ENCODE peak calls at places on chromosomes 2 and 18, in five cellular contexts. One of them, this sample, is unnamed.

GRCh38 chr2:7825591-7826312 is 856.1 kb upstream of the ID2 start:
- DNase-seq in GM23338: no peak
- DNase-seq in hepatocyte: peak
- DNase-seq in neuronal stem cell: no peak
- DNase-seq in PC-9: no peak
- DNase-seq in this sample: no peak

GRCh38 chr2:217952409-217952808 is 50.4 kb downstream of the TNS1 start:
- DNase-seq in GM23338: no peak
- DNase-seq in hepatocyte: no peak
- DNase-seq in neuronal stem cell: no peak
- DNase-seq in PC-9: no peak
- DNase-seq in this sample: no peak

GRCh38 chr18:12863687-12864086 is 20.4 kb downstream of the PTPN2 start:
- DNase-seq in GM23338: no peak
- DNase-seq in hepatocyte: no peak
- DNase-seq in neuronal stem cell: no peak
- DNase-seq in PC-9: no peak
- DNase-seq in this sample: no peak

GRCh38 chr2:240999873-241000541 is 1.6 kb downstream of the SNED1 start:
- DNase-seq in GM23338: no peak
- DNase-seq in hepatocyte: no peak
- DNase-seq in neuronal stem cell: no peak
- DNase-seq in PC-9: no peak
- DNase-seq in this sample: no peak

GRCh38 chr2:200479617-200480292 is 30.1 kb downstream of the KCTD18 start:
- DNase-seq in GM23338: no peak
- DNase-seq in hepatocyte: no peak
- DNase-seq in neuronal stem cell: no peak
- DNase-seq in PC-9: peak
- DNase-seq in this sample: no peak

GRCh38 chr18:54222922-54223567 is 1.4 kb downstream of the MBD2 start:
- DNase-seq in GM23338: no peak
- DNase-seq in hepatocyte: peak
- DNase-seq in neuronal stem cell: no peak
- DNase-seq in PC-9: no peak
- DNase-seq in this sample: peak

GRCh38 chr2:205975082-205975949 is 110.7 kb downstream of the INO80D start:
- DNase-seq in GM23338: no peak
- DNase-seq in hepatocyte: peak
- DNase-seq in neuronal stem cell: no peak
- DNase-seq in PC-9: no peak
- DNase-seq in this sample: no peak

GRCh38 chr2:54577035-54577434 is 120.9 kb downstream of the SPTBN1 start:
- DNase-seq in GM23338: no peak
- DNase-seq in hepatocyte: peak
- DNase-seq in neuronal stem cell: no peak
- DNase-seq in PC-9: no peak
- DNase-seq in this sample: no peak

GRCh38 chr2:33099989-33100388 is 153.2 kb downstream of the LTBP1 start:
- DNase-seq in GM23338: no peak
- DNase-seq in hepatocyte: no peak
- DNase-seq in neuronal stem cell: no peak
- DNase-seq in PC-9: no peak
- DNase-seq in this sample: no peak

GRCh38 chr2:197273485-197273884 is 37.1 kb downstream of the ANKRD44 start:
- DNase-seq in GM23338: no peak
- DNase-seq in hepatocyte: no peak
- DNase-seq in neuronal stem cell: no peak
- DNase-seq in PC-9: no peak
- DNase-seq in this sample: no peak

GRCh38 chr18:26082475-26082874 is 7.9 kb downstream of the SS18 start:
- DNase-seq in GM23338: no peak
- DNase-seq in hepatocyte: no peak
- DNase-seq in neuronal stem cell: no peak
- DNase-seq in PC-9: no peak
- DNase-seq in this sample: no peak

GRCh38 chr2:23904692-23905091 is 22.2 kb downstream of the ATAD2B start:
- DNase-seq in GM23338: no peak
- DNase-seq in hepatocyte: no peak
- DNase-seq in neuronal stem cell: no peak
- DNase-seq in PC-9: no peak
- DNase-seq in this sample: no peak

GRCh38 chr2:39715095-39715494 is 49.4 kb downstream of the TMEM178A start:
- DNase-seq in GM23338: no peak
- DNase-seq in hepatocyte: no peak
- DNase-seq in neuronal stem cell: no peak
- DNase-seq in PC-9: no peak
- DNase-seq in this sample: no peak

GRCh38 chr18:48139427-48140347 is 209.2 kb upstream of the SMAD2 start:
- DNase-seq in GM23338: peak
- DNase-seq in hepatocyte: no peak
- DNase-seq in neuronal stem cell: no peak
- DNase-seq in PC-9: peak
- DNase-seq in this sample: no peak

GRCh38 chr2:217360781-217361485 is 501.1 kb upstream of the TNP1 start:
- DNase-seq in GM23338: no peak
- DNase-seq in hepatocyte: peak
- DNase-seq in neuronal stem cell: no peak
- DNase-seq in PC-9: peak
- DNase-seq in this sample: no peak

GRCh38 chr2:206797376-206797775 is 32.0 kb downstream of the FASTKD2 start:
- DNase-seq in GM23338: no peak
- DNase-seq in hepatocyte: no peak
- DNase-seq in neuronal stem cell: no peak
- DNase-seq in PC-9: no peak
- DNase-seq in this sample: no peak

GRCh38 chr2:170739507-170740046 is 24.4 kb downstream of the SP5 start:
- DNase-seq in GM23338: no peak
- DNase-seq in hepatocyte: no peak
- DNase-seq in neuronal stem cell: no peak
- DNase-seq in PC-9: no peak
- DNase-seq in this sample: no peak
- H2AFZ ChIP-seq in GM23338: no peak
- H2AFZ ChIP-seq in hepatocyte: no peak
- H2AFZ ChIP-seq in neuronal stem cell: no peak
- H2AFZ ChIP-seq in PC-9: no peak
- H2AFZ ChIP-seq in this sample: no peak

DNA sequence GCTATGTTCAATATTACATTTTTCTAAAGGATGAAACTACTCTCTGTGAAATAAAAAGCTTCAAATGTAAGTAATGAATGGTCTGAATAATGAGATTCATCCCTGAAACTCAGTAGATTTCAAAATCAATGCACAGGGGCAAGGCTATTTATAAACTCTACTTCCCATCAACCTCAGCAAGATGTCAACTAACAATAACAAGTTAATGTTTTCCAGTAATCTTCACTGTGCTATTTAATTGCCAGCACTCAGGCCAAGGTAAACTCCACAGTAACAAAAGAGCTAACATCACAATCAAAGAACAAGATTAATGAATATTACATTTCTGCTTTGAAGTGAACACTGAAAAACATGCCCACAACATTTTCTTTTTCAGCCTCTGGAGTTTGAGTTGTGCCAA is 144.3 kb upstream of the ZFP36L2 start:
- DNase-seq in GM23338: no peak
- DNase-seq in hepatocyte: no peak
- DNase-seq in neuronal stem cell: no peak
- DNase-seq in PC-9: no peak
- DNase-seq in this sample: no peak
- H3K27ac ChIP-seq in GM23338: no peak
- H3K27ac ChIP-seq in hepatocyte: peak
- H3K27ac ChIP-seq in neuronal stem cell: no peak
- H3K27ac ChIP-seq in PC-9: no peak
- H3K27ac ChIP-seq in this sample: no peak

DNA sequence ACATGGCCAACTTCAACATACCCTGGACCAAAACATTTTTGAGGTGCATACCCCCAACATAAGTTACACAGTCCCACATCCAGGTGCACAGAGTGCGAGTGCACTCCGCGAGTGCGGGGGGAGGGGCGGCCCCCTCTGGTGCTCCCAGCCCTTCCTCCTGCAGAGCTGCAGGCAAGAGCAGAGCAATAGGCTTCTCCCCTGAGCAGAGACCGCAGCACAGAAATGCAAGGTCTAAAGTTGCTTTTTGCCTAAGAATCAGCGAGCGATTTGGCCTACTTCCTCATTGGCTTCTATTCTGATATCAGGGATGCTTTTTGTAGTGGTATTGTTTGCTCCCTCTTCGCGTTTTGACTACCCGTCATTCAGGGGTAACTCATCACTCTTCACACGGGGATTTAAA is 40.6 kb downstream of the BOLA3 start:
- DNase-seq in GM23338: peak
- DNase-seq in hepatocyte: no peak
- DNase-seq in neuronal stem cell: no peak
- DNase-seq in PC-9: no peak
- DNase-seq in this sample: no peak
- H3K4me3 ChIP-seq in GM23338: peak
- H3K4me3 ChIP-seq in hepatocyte: no peak
- H3K4me3 ChIP-seq in neuronal stem cell: no peak
- H3K4me3 ChIP-seq in PC-9: no peak
- H3K4me3 ChIP-seq in this sample: no peak

GRCh38 chr18:59464521-59464920 is 105.5 kb upstream of the LMAN1 start:
- DNase-seq in GM23338: no peak
- DNase-seq in hepatocyte: no peak
- DNase-seq in neuronal stem cell: no peak
- DNase-seq in PC-9: no peak
- DNase-seq in this sample: no peak
- H2AFZ ChIP-seq in GM23338: no peak
- H2AFZ ChIP-seq in hepatocyte: no peak
- H2AFZ ChIP-seq in neuronal stem cell: no peak
- H2AFZ ChIP-seq in PC-9: no peak
- H2AFZ ChIP-seq in this sample: no peak

DNA sequence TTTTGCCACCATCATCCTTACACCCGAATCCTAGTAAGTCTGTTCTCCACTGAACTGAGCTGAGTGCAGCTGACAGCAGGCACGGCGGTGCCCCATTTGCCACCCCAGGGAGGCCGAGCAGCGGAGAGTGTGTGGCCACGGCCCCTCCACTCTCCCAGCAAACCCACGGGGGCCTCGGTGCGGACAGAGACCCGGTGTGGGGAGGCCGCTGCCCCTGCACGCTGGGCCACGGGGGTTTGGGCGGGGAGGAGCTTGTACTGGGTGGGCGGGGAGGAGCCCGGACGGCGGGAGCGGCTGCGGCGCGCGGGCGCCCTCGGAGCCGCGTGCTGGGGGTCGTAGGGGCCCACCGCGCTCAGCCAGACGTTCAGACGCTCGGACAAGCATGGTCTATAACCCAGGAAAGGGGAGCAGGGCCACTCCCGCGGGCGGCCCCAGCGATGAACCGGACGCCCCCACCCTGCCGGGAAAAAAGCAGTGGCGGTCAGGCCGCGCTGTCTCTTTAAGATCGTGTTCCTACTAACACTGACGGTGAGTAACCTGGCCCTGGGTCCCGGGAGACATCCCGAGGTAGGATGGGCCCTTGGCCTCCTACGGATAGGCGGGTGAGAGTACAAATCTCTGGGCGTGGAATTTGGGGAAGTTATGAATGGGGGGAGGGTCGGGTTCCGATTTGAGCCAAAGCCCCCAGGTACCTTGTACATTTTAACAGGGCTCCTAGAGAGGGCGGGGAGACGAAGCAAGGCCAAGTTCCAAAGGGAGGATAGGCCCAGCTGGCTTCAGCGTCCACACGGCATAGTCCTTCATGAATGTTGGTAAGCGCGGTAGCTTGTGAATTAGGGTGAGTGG is at the start of gene ITPRIPL1:
- DNase-seq in GM23338: peak
- DNase-seq in hepatocyte: peak
- DNase-seq in neuronal stem cell: no peak
- DNase-seq in PC-9: no peak
- DNase-seq in this sample: peak
- H3K27ac ChIP-seq in GM23338: no peak
- H3K27ac ChIP-seq in hepatocyte: no peak
- H3K27ac ChIP-seq in neuronal stem cell: no peak
- H3K27ac ChIP-seq in PC-9: no peak
- H3K27ac ChIP-seq in this sample: peak

GRCh38 chr2:210072922-210073509 is 70.6 kb downstream of the RPE start:
- DNase-seq in GM23338: peak
- DNase-seq in hepatocyte: peak
- DNase-seq in neuronal stem cell: no peak
- DNase-seq in PC-9: no peak
- DNase-seq in this sample: peak
- H3K4me3 ChIP-seq in GM23338: no peak
- H3K4me3 ChIP-seq in hepatocyte: no peak
- H3K4me3 ChIP-seq in neuronal stem cell: no peak
- H3K4me3 ChIP-seq in PC-9: no peak
- H3K4me3 ChIP-seq in this sample: no peak

This sample was measured in Karpas-422.